ENCODE peak calls at places on chromosomes 16 and 17, in nine cellular contexts. One of them, this sample, is unnamed.

GRCh38 chr17:49132699-49133364 is at the start of gene B4GALNT2:
- DNase-seq in stomach: peak; percentile 35
- DNase-seq in body of pancreas: peak; percentile 28
- DNase-seq in Caco-2: peak; percentile 79
- DNase-seq in GM23338: peak; percentile 85
- DNase-seq in PC-3: peak; percentile 49
- DNase-seq in PC-9: peak; percentile 22
- DNase-seq in IMR-90: no peak
- DNase-seq in tibial nerve: no peak
- DNase-seq in this sample: no peak

GRCh38 chr16:77594057-77594456 is 128.3 kb upstream of the NUDT7 start:
- DNase-seq in body of pancreas: no peak
- DNase-seq in PC-9: no peak
- DNase-seq in GM23338: no peak
- DNase-seq in PC-3: no peak
- DNase-seq in IMR-90: no peak
- DNase-seq in tibial nerve: no peak
- DNase-seq in Caco-2: no peak
- DNase-seq in stomach: no peak
- DNase-seq in this sample: no peak

GRCh38 chr16:46632778-46633733 is 11.9 kb upstream of the SHCBP1 start:
- DNase-seq in tibial nerve: no peak
- DNase-seq in Caco-2: peak; percentile 60
- DNase-seq in GM23338: peak; percentile 75
- DNase-seq in PC-3: no peak
- DNase-seq in body of pancreas: no peak
- DNase-seq in IMR-90: no peak
- DNase-seq in PC-9: no peak
- DNase-seq in stomach: no peak
- DNase-seq in this sample: no peak

GRCh38 chr16:69940676-69941075 is 10.5 kb upstream of the CLEC18A start:
- DNase-seq in body of pancreas: no peak
- DNase-seq in stomach: no peak
- DNase-seq in Caco-2: no peak
- DNase-seq in PC-9: no peak
- DNase-seq in IMR-90: no peak
- DNase-seq in GM23338: no peak
- DNase-seq in tibial nerve: no peak
- DNase-seq in PC-3: no peak
- DNase-seq in this sample: no peak

GRCh38 chr17:33277436-33278100 is 15.5 kb downstream of the ASIC2 start:
- DNase-seq in PC-9: no peak
- DNase-seq in stomach: no peak
- DNase-seq in Caco-2: no peak
- DNase-seq in body of pancreas: peak; percentile 25
- DNase-seq in GM23338: no peak
- DNase-seq in tibial nerve: no peak
- DNase-seq in IMR-90: no peak
- DNase-seq in PC-3: no peak
- DNase-seq in this sample: no peak

GRCh38 chr16:70665113-70665694 is 18.8 kb downstream of the IL34 start:
- DNase-seq in Caco-2: peak; percentile 38
- DNase-seq in PC-3: no peak
- DNase-seq in PC-9: no peak
- DNase-seq in stomach: no peak
- DNase-seq in IMR-90: no peak
- DNase-seq in body of pancreas: no peak
- DNase-seq in tibial nerve: no peak
- DNase-seq in GM23338: no peak
- DNase-seq in this sample: no peak

GRCh38 chr17:34765291-34765690 is 185.9 kb downstream of the TMEM132E start:
- DNase-seq in PC-9: no peak
- DNase-seq in tibial nerve: no peak
- DNase-seq in IMR-90: no peak
- DNase-seq in body of pancreas: no peak
- DNase-seq in Caco-2: no peak
- DNase-seq in GM23338: no peak
- DNase-seq in stomach: no peak
- DNase-seq in PC-3: no peak
- DNase-seq in this sample: no peak

GRCh38 chr16:20241321-20241720 is 86.0 kb downstream of the GP2 start:
- DNase-seq in stomach: no peak
- DNase-seq in Caco-2: no peak
- DNase-seq in body of pancreas: no peak
- DNase-seq in PC-9: no peak
- DNase-seq in IMR-90: no peak
- DNase-seq in tibial nerve: no peak
- DNase-seq in PC-3: no peak
- DNase-seq in GM23338: no peak
- DNase-seq in this sample: no peak

GRCh38 chr17:63150994-63151464 is 185.0 kb downstream of the TANC2 start:
- DNase-seq in Caco-2: no peak
- DNase-seq in body of pancreas: no peak
- DNase-seq in PC-9: no peak
- DNase-seq in stomach: no peak
- DNase-seq in PC-3: no peak
- DNase-seq in GM23338: peak; percentile 27
- DNase-seq in tibial nerve: no peak
- DNase-seq in IMR-90: peak; percentile 80
- DNase-seq in this sample: no peak

GRCh38 chr16:66516808-66517585 is 32.9 kb downstream of the TK2 start:
- DNase-seq in GM23338: no peak
- DNase-seq in PC-9: peak; percentile 91
- DNase-seq in IMR-90: peak; percentile 99
- DNase-seq in tibial nerve: peak; percentile 94
- DNase-seq in Caco-2: peak; percentile 96
- DNase-seq in PC-3: peak; percentile 95
- DNase-seq in body of pancreas: peak; percentile 99
- DNase-seq in stomach: peak; percentile 97
- DNase-seq in this sample: peak; percentile 96
- H3K4me3 ChIP-seq in GM23338: no peak overlapping the region
- H3K4me3 ChIP-seq in PC-9: peak overlapping the region; percentile 25
- H3K4me3 ChIP-seq in IMR-90: no peak overlapping the region
- H3K4me3 ChIP-seq in tibial nerve: peak overlapping the region; percentile 24
- H3K4me3 ChIP-seq in Caco-2: no peak overlapping the region
- H3K4me3 ChIP-seq in PC-3: peak overlapping the region; percentile 6
- H3K4me3 ChIP-seq in body of pancreas: no peak overlapping the region
- H3K4me3 ChIP-seq in stomach: peak overlapping the region; percentile 11
- H3K4me3 ChIP-seq in this sample: peak overlapping the region; percentile 49

GRCh38 chr16:85479972-85480726 is 133.0 kb upstream of the GSE1 start:
- DNase-seq in IMR-90: no peak
- DNase-seq in GM23338: peak; percentile 69
- DNase-seq in body of pancreas: peak; percentile 71
- DNase-seq in tibial nerve: no peak
- DNase-seq in PC-9: peak; percentile 68
- DNase-seq in PC-3: no peak
- DNase-seq in Caco-2: no peak
- DNase-seq in stomach: peak; percentile 72
- DNase-seq in this sample: no peak
- TF ChIP-seq CTCF in IMR-90: no peak
- TF ChIP-seq CTCF in GM23338: peak; percentile 28
- TF ChIP-seq CTCF in body of pancreas: no peak
- TF ChIP-seq CTCF in tibial nerve: peak; percentile 14
- TF ChIP-seq CTCF in PC-9: peak; percentile 64
- TF ChIP-seq CTCF in PC-3: no peak
- TF ChIP-seq CTCF in Caco-2: no peak
- TF ChIP-seq CTCF in stomach: peak; percentile 56
- TF ChIP-seq CTCF in this sample: peak; percentile 67

DNA sequence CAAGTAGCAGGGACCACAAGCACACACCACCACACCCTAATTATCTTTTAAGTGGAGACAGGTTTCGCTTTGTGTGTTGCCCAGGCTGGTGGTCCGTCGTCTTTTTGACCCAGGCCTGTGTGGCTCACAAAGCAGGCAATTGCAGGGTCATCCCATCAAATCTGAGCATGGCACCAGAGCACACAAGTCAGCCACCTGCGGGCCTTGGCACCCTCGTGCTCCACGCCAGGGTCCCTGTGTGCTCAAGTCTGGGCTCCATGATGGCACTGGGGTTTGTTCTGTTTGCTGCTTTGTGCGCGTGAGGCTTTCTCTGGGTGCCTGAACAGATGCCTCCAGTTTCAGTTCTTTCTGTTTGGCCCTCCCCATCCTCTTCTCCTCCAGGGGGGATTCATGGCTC is 2.4 kb upstream of the CAPN15 start:
- DNase-seq in IMR-90: no peak
- DNase-seq in body of pancreas: no peak
- DNase-seq in PC-9: no peak
- DNase-seq in tibial nerve: no peak
- DNase-seq in PC-3: no peak
- DNase-seq in stomach: no peak
- DNase-seq in GM23338: no peak
- DNase-seq in Caco-2: no peak
- DNase-seq in this sample: no peak
- H3K4me3 ChIP-seq in IMR-90: no peak overlapping the region
- H3K4me3 ChIP-seq in body of pancreas: no peak overlapping the region
- H3K4me3 ChIP-seq in PC-9: peak overlapping the region; percentile 72
- H3K4me3 ChIP-seq in tibial nerve: no peak overlapping the region
- H3K4me3 ChIP-seq in PC-3: no peak overlapping the region
- H3K4me3 ChIP-seq in stomach: no peak overlapping the region
- H3K4me3 ChIP-seq in GM23338: no peak overlapping the region
- H3K4me3 ChIP-seq in Caco-2: no peak overlapping the region
- H3K4me3 ChIP-seq in this sample: no peak overlapping the region

GRCh38 chr16:27428035-27428785 is 26.2 kb downstream of the IL21R start:
- DNase-seq in IMR-90: no peak
- DNase-seq in body of pancreas: no peak
- DNase-seq in stomach: no peak
- DNase-seq in Caco-2: no peak
- DNase-seq in GM23338: no peak
- DNase-seq in PC-9: no peak
- DNase-seq in tibial nerve: no peak
- DNase-seq in PC-3: no peak
- DNase-seq in this sample: no peak
- TF ChIP-seq CTCF in IMR-90: peak; percentile 3
- TF ChIP-seq CTCF in body of pancreas: no peak
- TF ChIP-seq CTCF in stomach: no peak
- TF ChIP-seq CTCF in Caco-2: no peak
- TF ChIP-seq CTCF in GM23338: peak; percentile 38
- TF ChIP-seq CTCF in PC-9: no peak
- TF ChIP-seq CTCF in tibial nerve: no peak
- TF ChIP-seq CTCF in PC-3: peak; percentile 38
- TF ChIP-seq CTCF in this sample: peak; percentile 61

GRCh38 chr16:81730090-81731051 is 48.7 kb upstream of the PLCG2 start:
- DNase-seq in body of pancreas: peak; percentile 84
- DNase-seq in Caco-2: peak; percentile 68
- DNase-seq in GM23338: peak; percentile 99
- DNase-seq in PC-9: peak; percentile 71
- DNase-seq in IMR-90: peak; percentile 72
- DNase-seq in stomach: peak; percentile 89
- DNase-seq in PC-3: peak; percentile 44
- DNase-seq in tibial nerve: peak; percentile 70
- DNase-seq in this sample: no peak
- H3K4me3 ChIP-seq in body of pancreas: no peak overlapping the region
- H3K4me3 ChIP-seq in Caco-2: no peak overlapping the region
- H3K4me3 ChIP-seq in GM23338: peak overlapping the region; percentile 70
- H3K4me3 ChIP-seq in PC-9: no peak overlapping the region
- H3K4me3 ChIP-seq in IMR-90: peak overlapping the region; percentile 34
- H3K4me3 ChIP-seq in stomach: peak overlapping the region; percentile 40
- H3K4me3 ChIP-seq in PC-3: peak overlapping the region; percentile 16
- H3K4me3 ChIP-seq in tibial nerve: peak overlapping the region; percentile 6
- H3K4me3 ChIP-seq in this sample: peak overlapping the region; percentile 41

This sample was measured in GM12864.